ENCODE peak calls at places on chromosomes 13 and 19, in five cellular contexts. Z, S, R, F and U are unnamed samples.
A peak's percentile ranks its signal among the peaks of the same experiment; 100 is the strongest.

GRCh38 chr13:57666131-57666530 is 34.6 kb downstream of the PCDH17 start:
- DNase-seq in Z (no peak), S (no peak), R (no peak), F (no peak), U (no peak)

GRCh38 chr13:44818428-44818827 is 170.8 kb downstream of the NUFIP1 start:
- DNase-seq in Z (no peak), S (no peak), R (peak; percentile 29), F (no peak), U (no peak)

GRCh38 chr13:79799466-79799865 is 318.5 kb downstream of the NDFIP2 start:
- DNase-seq in Z (no peak), S (no peak), R (no peak), F (no peak), U (no peak)

GRCh38 chr13:38830442-38831045 is 143.7 kb downstream of the FREM2 start:
- DNase-seq in Z (no peak), S (no peak), R (no peak), F (no peak), U (no peak)

GRCh38 chr13:35914662-35915061 is 216.5 kb downstream of the DCLK1 start:
- DNase-seq in Z (no peak), S (no peak), R (no peak), F (no peak), U (no peak)

GRCh38 chr13:99974939-99975561 is 3.5 kb upstream of the ZIC5 start:
- DNase-seq in Z (no peak), S (peak; percentile 46), R (no peak), F (no peak), U (no peak)

GRCh38 chr13:33797622-33798021 is 20.3 kb upstream of the RFC3 start:
- DNase-seq in Z (no peak), S (no peak), R (no peak), F (no peak), U (no peak)

GRCh38 chr13:92390217-92390616 is 836.4 kb upstream of the GPC6 start:
- DNase-seq in Z (no peak), S (no peak), R (no peak), F (peak; percentile 3), U (no peak)

GRCh38 chr19:24054044-24054935 is 32.7 kb upstream of the ZNF254 start:
- DNase-seq in Z (no peak), S (peak; percentile 58), R (peak; percentile 83), F (no peak), U (no peak)

GRCh38 chr13:58531614-58532013 is 900.1 kb downstream of the PCDH17 start:
- DNase-seq in Z (no peak), S (peak; percentile 65), R (no peak), F (no peak), U (no peak)

GRCh38 chr19:40600086-40600917 is 867 bp upstream of the LTBP4 start:
- DNase-seq in Z (peak; percentile 70), S (peak; percentile 58), R (no peak), F (peak; percentile 38), U (no peak)

GRCh38 chr19:54364775-54365257 is at the start of gene LAIR1:
- DNase-seq in Z (peak; percentile 52), S (no peak), R (no peak), F (peak; percentile 41), U (no peak)

GRCh38 chr19:4594199-4594598 is 34.7 kb upstream of the SEMA6B start:
- DNase-seq in Z (no peak), S (no peak), R (peak; percentile 6), F (no peak), U (no peak)

GRCh38 chr19:17488593-17489391 is 18.5 kb downstream of the SLC27A1 start:
- DNase-seq in Z (peak; percentile 69), S (peak; percentile 84), R (no peak), F (peak; percentile 94), U (no peak)

GRCh38 chr19:4181053-4181508 is 1.3 kb downstream of the SIRT6 start:
- DNase-seq in Z (no peak), S (no peak), R (no peak), F (peak; percentile 41), U (no peak)

GRCh38 chr19:8585894-8586750 is 8.9 kb upstream of the MYO1F start:
- DNase-seq in Z (no peak), S (no peak), R (no peak), F (peak; percentile 74), U (no peak)

GRCh38 chr13:99261040-99261439 is 2.9 kb upstream of the GPR18 start:
- DNase-seq in Z (no peak), S (no peak), R (no peak), F (no peak), U (no peak)

GRCh38 chr19:18290250-18291018 is 9.0 kb upstream of the JUND start:
- DNase-seq in Z (no peak), S (peak; percentile 60), R (peak; percentile 37), F (peak; percentile 65), U (no peak)

GRCh38 chr19:38878575-38879399 is 712 bp upstream of the RINL start:
- DNase-seq in Z (peak; percentile 19), S (no peak), R (no peak), F (no peak), U (no peak)
- TF ChIP-seq CTCF in Z (no peak), S (no peak), R (no peak), F (no peak), U (peak; percentile 23)

DNA sequence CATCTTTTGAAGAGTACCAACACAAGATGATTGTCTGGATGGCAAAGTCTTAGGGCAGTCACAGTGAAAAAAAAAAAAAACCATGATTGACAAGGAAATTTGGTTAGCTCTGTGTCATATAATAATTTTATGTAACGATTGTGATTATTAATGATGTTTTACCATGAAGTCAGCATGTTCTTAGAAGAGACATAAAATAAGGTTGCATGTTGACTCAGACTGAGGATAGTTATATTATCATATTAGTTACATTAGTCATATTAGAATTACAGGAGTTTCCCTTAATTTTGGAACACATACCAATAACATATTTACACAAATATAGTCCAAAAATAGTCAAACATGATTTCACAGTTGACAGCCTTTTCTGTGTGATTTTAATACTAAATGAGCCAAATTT is 5.7 kb downstream of the ZNF431 start:
- DNase-seq in Z (no peak), S (no peak), R (no peak), F (no peak), U (no peak)
- TF ChIP-seq CTCF in Z (no peak), S (no peak), R (no peak), F (no peak), U (no peak)

GRCh38 chr13:68264692-68265091 is 1034.6 kb upstream of the PCDH9 start:
- DNase-seq in Z (no peak), S (no peak), R (no peak), F (no peak), U (no peak)

GRCh38 chr13:68257111-68257842 is 1027.1 kb upstream of the PCDH9 start:
- DNase-seq in Z (no peak), S (no peak), R (peak; percentile 12), F (no peak), U (no peak)

GRCh38 chr13:68261105-68261504 is 1031.0 kb upstream of the PCDH9 start:
- DNase-seq in Z (no peak), S (no peak), R (no peak), F (no peak), U (no peak)
- TF ChIP-seq CTCF in Z (no peak), S (no peak), R (no peak), F (no peak), U (peak; percentile 10)

GRCh38 chr19:769610-770009 is 18.7 kb downstream of the MISP start:
- DNase-seq in Z (no peak), S (no peak), R (no peak), F (no peak), U (no peak)
- TF ChIP-seq CTCF in Z (no peak), S (no peak), R (no peak), F (no peak), U (no peak)